ENCODE peak calls at places on chromosome 13, in eight cellular contexts. E is testis; K is substantia nigra; L is activated effector memory CD4-positive, alpha-beta T cell treated with Interleukin-2 at 50 U/mL for 16 hours; H is colonic mucosa; G is NCI-H510A treated with DMSO at 0.1 percent for 48 hours; R is kidney glomerular epithelial cell; Y is T-helper 9 cell. T is an unnamed sample.

GRCh38 chr13:84649853-84650252 is 767.6 kb upstream of the SLITRK1 start:
- DNase-seq in E (no peak), K (no peak), L (no peak), H (no peak), G (no peak), R (no peak), Y (no peak), T (no peak)

GRCh38 chr13:100244431-100244830 is 155.5 kb downstream of the PCCA start:
- DNase-seq in E (no peak), K (no peak), L (no peak), H (no peak), G (no peak), R (no peak), Y (no peak), T (no peak)

GRCh38 chr13:113398963-113399754 is 35.2 kb upstream of the GRTP1 start:
- DNase-seq in E (no peak), K (no peak), L (no peak), H (no peak), G (no peak), R (no peak), Y (no peak), T (peak)

GRCh38 chr13:34941835-34942731 is at the start of gene NBEA:
- DNase-seq in E (peak), K (peak), L (peak), H (peak), G (peak), R (peak), Y (peak), T (peak)

GRCh38 chr13:29260684-29261083 is 334.8 kb downstream of the SLC7A1 start:
- DNase-seq in E (peak), K (no peak), L (no peak), H (no peak), G (no peak), R (no peak), Y (no peak), T (no peak)

GRCh38 chr13:29190298-29190697 is 370.2 kb downstream of the MTUS2 start:
- DNase-seq in E (no peak), K (no peak), L (no peak), H (no peak), G (no peak), R (no peak), Y (no peak), T (no peak)

GRCh38 chr13:87769445-87769844 is 98.3 kb downstream of the SLITRK5 start:
- DNase-seq in E (no peak), K (no peak), L (no peak), H (no peak), G (no peak), R (no peak), Y (no peak), T (no peak)

GRCh38 chr13:43522788-43523187 is 264.0 kb downstream of the ENOX1 start:
- DNase-seq in E (no peak), K (no peak), L (no peak), H (no peak), G (no peak), R (no peak), Y (no peak), T (no peak)

T was measured in ovary.